ENCODE peak calls at places on chromosomes 2 and 18, in six cellular contexts. Z is psoas muscle; A is BJ; E is left lung; B is CD8-positive, alpha-beta T cell; I is Peyer's patch. S is an unnamed sample. For H3K27me3, the result is how much of the 10 kb centered on the place peaks cover.

GRCh38 chr18:59272971-59273935 is at the start of gene RAX:
- DNase-seq in I (no peak), Z (no peak), E (peak), B (no peak), A (no peak), S (no peak)

GRCh38 chr18:48330016-48330991 is 78.9 kb downstream of the ZBTB7C start:
- DNase-seq in I (no peak), Z (no peak), B (no peak), E (no peak), A (peak), S (no peak)

GRCh38 chr2:165839610-165840009 is 45.6 kb upstream of the GALNT3 start:
- DNase-seq in B (no peak), Z (no peak), A (no peak), E (no peak), I (no peak), S (no peak)

GRCh38 chr2:131145040-131145439 is 39.9 kb downstream of the PLEKHB2 start:
- DNase-seq in A (no peak), E (no peak), Z (no peak), I (no peak), B (no peak), S (no peak)

GRCh38 chr2:231556981-231557380 is 26.7 kb upstream of the NMUR1 start:
- DNase-seq in A (no peak), Z (no peak), E (peak), B (no peak), I (no peak), S (no peak)

GRCh38 chr2:159147687-159148086 is 138.8 kb downstream of the WDSUB1 start:
- DNase-seq in B (no peak), A (no peak), I (no peak), E (no peak), Z (no peak), S (no peak)

GRCh38 chr2:100878000-100878786 is 58.3 kb downstream of the NPAS2 start:
- DNase-seq in I (no peak), B (no peak), E (no peak), A (no peak), Z (peak), S (no peak)

GRCh38 chr2:159735648-159736047 is 23.3 kb downstream of the MARCHF7 start:
- DNase-seq in E (no peak), B (no peak), I (no peak), Z (no peak), A (no peak), S (no peak)

GRCh38 chr2:61179701-61180639 is 18.0 kb downstream of the C2orf74 start:
- DNase-seq in Z (peak), I (no peak), A (no peak), E (no peak), B (no peak), S (no peak)

GRCh38 chr2:61180686-61181085 is 18.7 kb downstream of the C2orf74 start:
- DNase-seq in E (no peak), Z (no peak), B (no peak), I (no peak), A (no peak), S (no peak)

GRCh38 chr2:61183815-61184214 is 21.8 kb downstream of the C2orf74 start:
- DNase-seq in A (no peak), Z (no peak), I (no peak), B (no peak), E (no peak), S (no peak)

GRCh38 chr2:61181382-61182058 is 19.5 kb downstream of the C2orf74 start:
- DNase-seq in B (no peak), I (no peak), A (no peak), Z (no peak), E (no peak), S (no peak)

GRCh38 chr2:61182059-61182383 is 20.0 kb downstream of the C2orf74 start:
- DNase-seq in I (no peak), Z (no peak), E (no peak), A (no peak), B (no peak), S (no peak)
- H3K27me3 ChIP-seq in I (under half), Z (under half), E (under half), A (under half), B (under half), S (under half)

GRCh38 chr2:221573430-221574230 is 1.5 kb upstream of the EPHA4 start:
- DNase-seq in I (peak), E (peak), B (peak), A (no peak), Z (peak), S (peak)
- TF ChIP-seq CTCF in I (peak), E (peak), B (peak), A (peak), Z (peak), S (peak)

GRCh38 chr2:73172963-73173362 is 29.4 kb upstream of the NOTO start:
- DNase-seq in Z (no peak), E (no peak), I (no peak), A (no peak), B (no peak), S (peak)
- H3K27me3 ChIP-seq in Z (under half), E (half or more), I (under half), A (under half), B (under half), S (under half)

GRCh38 chr2:119263656-119264055 is 40.0 kb downstream of the STEAP3 start:
- DNase-seq in I (peak), E (no peak), A (no peak), B (no peak), Z (no peak), S (no peak)

GRCh38 chr2:119261498-119262225 is 38.0 kb downstream of the STEAP3 start:
- DNase-seq in E (no peak), Z (no peak), B (no peak), A (no peak), I (peak), S (no peak)

GRCh38 chr2:119263025-119263424 is 39.4 kb downstream of the STEAP3 start:
- DNase-seq in A (no peak), Z (no peak), B (no peak), E (no peak), I (peak), S (no peak)

GRCh38 chr2:119259296-119259860 is 35.7 kb downstream of the STEAP3 start:
- DNase-seq in B (no peak), E (no peak), Z (no peak), A (no peak), I (peak), S (no peak)

GRCh38 chr2:119260636-119261497 is 37.2 kb downstream of the STEAP3 start:
- DNase-seq in Z (no peak), I (peak), B (no peak), E (no peak), A (no peak), S (no peak)
- TF ChIP-seq CTCF in Z (no peak), I (no peak), B (no peak), E (no peak), A (no peak), S (no peak)

GRCh38 chr2:156323754-156324153 is 8.8 kb downstream of the NR4A2 start:
- DNase-seq in B (no peak), A (no peak), I (no peak), E (no peak), Z (no peak), S (no peak)
- H3K27me3 ChIP-seq in B (under half), A (under half), I (under half), E (half or more), Z (under half), S (under half)

DNA sequence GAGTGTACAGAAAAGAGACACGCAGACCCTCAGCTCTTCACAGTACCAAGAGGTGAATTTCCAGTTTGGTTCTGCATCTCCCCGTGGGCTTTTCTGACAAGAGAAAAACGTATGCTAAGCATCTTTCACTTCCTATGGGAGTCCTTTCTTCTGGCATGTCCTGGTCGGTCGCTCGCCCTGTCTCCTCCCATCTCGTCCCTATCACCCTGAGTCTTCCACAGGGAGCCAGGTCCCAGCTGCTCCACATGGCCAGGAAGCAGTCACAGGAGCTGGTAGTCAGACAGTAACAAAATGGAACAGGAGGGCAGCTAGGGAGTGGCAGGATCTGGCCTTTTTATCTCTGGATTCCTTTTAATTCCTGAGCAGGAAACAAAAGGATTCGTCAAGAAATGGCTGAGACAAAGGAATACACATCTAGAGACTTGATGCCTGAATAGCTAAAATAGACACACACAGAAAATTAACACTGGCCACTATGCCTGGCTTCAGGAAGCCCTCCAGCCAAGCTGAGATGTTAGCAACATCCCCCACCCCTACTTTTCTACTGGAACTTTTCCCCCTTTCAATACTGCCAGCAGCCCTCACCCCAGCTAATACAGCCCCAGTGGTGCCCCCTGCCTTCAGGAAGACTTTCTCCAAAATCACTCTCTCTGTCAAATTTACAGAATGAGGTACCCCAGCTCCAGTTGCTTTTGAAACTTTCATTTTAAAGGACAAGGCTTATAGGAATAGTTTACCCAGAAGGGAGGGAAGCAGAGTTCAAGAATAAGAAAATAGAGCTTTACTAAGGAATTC is 136.1 kb downstream of the DNER start:
- DNase-seq in A (no peak), E (no peak), I (no peak), Z (no peak), B (no peak), S (no peak)
- TF ChIP-seq CTCF in A (no peak), E (no peak), I (no peak), Z (no peak), B (no peak), S (no peak)

GRCh38 chr2:176101216-176101845 is 1.7 kb downstream of the HOXD12 start:
- DNase-seq in I (no peak), B (no peak), E (no peak), A (no peak), Z (no peak), S (no peak)

GRCh38 chr2:176098366-176099158 is 1.0 kb upstream of the HOXD12 start:
- DNase-seq in B (no peak), E (peak), I (peak), Z (no peak), A (no peak), S (no peak)

GRCh38 chr2:176100547-176101140 is 1.0 kb downstream of the HOXD12 start:
- DNase-seq in B (no peak), E (no peak), A (no peak), Z (no peak), I (no peak), S (no peak)

GRCh38 chr2:176099159-176099736 is 347 bp upstream of the HOXD12 start:
- DNase-seq in Z (no peak), I (no peak), B (no peak), E (no peak), A (no peak), S (no peak)

DNA sequence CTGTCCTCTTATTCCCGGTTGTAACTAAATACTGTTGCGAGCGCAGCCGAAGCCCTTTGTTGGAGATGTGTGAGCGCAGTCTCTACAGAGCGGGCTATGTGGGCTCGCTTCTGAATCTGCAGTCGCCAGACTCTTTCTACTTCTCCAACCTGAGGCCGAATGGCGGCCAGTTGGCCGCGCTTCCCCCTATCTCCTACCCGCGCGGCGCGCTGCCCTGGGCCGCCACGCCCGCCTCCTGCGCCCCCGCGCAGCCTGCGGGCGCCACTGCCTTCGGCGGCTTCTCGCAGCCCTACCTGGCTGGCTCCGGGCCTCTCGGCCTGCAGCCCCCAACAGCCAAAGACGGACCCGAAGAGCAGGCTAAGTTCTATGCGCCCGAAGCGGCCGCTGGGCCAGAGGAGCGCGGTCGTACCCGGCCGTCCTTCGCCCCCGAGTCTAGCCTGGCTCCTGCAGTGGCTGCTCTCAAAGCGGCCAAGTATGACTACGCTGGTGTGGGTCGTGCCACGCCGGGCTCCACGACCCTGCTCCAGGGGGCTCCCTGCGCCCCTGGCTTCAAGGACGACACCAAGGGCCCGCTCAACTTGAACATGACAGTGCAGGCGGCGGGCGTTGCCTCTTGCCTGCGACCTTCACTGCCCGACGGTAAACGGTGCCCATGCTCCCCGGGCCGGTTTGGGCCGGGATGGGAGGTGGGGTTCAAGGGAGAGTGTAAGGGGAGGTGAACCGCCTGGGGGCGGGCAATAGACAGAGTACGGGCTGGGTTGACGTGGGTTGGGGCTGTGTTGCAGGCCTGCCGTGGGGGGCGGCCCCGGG is at the start of gene HOXD12:
- DNase-seq in Z (no peak), I (no peak), A (no peak), B (no peak), E (peak), S (no peak)
- H3K27me3 ChIP-seq in Z (half or more), I (half or more), A (under half), B (half or more), E (half or more), S (under half)

DNA sequence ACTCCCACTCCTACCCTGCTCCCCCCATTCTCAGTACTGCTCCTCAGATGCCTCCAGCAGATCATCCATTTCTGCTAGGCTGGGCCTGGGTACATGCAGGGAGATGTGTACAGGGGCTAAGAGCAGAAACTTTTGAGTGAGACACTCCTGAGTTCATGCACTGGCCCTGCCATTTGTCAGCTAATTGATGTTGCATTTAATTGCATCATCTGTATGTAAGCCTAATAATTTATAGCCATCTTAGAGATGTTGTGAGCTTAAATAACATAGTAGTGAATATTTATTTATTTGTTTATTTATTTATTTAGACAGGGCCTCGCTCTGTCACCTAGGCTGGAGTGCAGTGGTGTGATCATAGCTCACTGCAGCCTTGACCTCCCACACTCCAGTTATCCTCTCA is 4.9 kb upstream of the CASP8 start:
- DNase-seq in B (no peak), Z (no peak), I (no peak), A (no peak), E (no peak), S (no peak)
- TF ChIP-seq CTCF in B (no peak), Z (no peak), I (no peak), A (no peak), E (no peak), S (no peak)